ENCODE peak calls at places on chromosomes 7 and 10, in five cellular contexts. W is HCT116, O is A549, F is K562, R is H1. V is an unnamed sample.
A peak's percentile ranks its signal among the peaks of the same experiment; 100 is the strongest.

GRCh38 chr10:124619195-124619594 is 125.0 kb downstream of the FAM53B start:
- DNase-seq in R (no peak), F (no peak), O (no peak), W (no peak), V (peak; percentile 20)

GRCh38 chr7:12731214-12731656 is 43.8 kb downstream of the ARL4A start:
- DNase-seq in R (no peak), F (peak; percentile 64), W (peak; percentile 34), O (no peak), V (peak; percentile 36)

GRCh38 chr7:47548546-47548945 is 33.4 kb downstream of the TNS3 start:
- DNase-seq in F (no peak), W (no peak), O (no peak), R (no peak), V (no peak)

GRCh38 chr10:477620-478019 is 211.8 kb downstream of the DIP2C start:
- DNase-seq in R (no peak), F (no peak), W (no peak), O (no peak), V (no peak)

GRCh38 chr7:154409703-154410311 is 357.6 kb downstream of the DPP6 start:
- DNase-seq in F (peak; percentile 36), W (no peak), O (no peak), R (peak; percentile 60), V (no peak)

GRCh38 chr10:22648547-22648961 is 65.8 kb downstream of the PIP4K2A start:
- DNase-seq in F (no peak), O (no peak), R (no peak), W (no peak), V (peak; percentile 46)

GRCh38 chr7:3207387-3207786 is 93.7 kb upstream of the SDK1 start:
- DNase-seq in W (no peak), F (no peak), O (no peak), R (peak; percentile 22), V (no peak)

GRCh38 chr7:44490351-44491200 is at the start of gene NUDCD3:
- DNase-seq in O (peak; percentile 89), W (peak; percentile 78), F (peak; percentile 90), R (peak; percentile 86), V (peak; percentile 77)

GRCh38 chr7:14714161-14714728 is 188.3 kb downstream of the DGKB start:
- DNase-seq in R (no peak), O (no peak), F (no peak), W (no peak), V (no peak)

GRCh38 chr7:34131371-34131770 is 226.0 kb downstream of the BMPER start:
- DNase-seq in W (no peak), R (no peak), O (no peak), F (no peak), V (no peak)

DNA sequence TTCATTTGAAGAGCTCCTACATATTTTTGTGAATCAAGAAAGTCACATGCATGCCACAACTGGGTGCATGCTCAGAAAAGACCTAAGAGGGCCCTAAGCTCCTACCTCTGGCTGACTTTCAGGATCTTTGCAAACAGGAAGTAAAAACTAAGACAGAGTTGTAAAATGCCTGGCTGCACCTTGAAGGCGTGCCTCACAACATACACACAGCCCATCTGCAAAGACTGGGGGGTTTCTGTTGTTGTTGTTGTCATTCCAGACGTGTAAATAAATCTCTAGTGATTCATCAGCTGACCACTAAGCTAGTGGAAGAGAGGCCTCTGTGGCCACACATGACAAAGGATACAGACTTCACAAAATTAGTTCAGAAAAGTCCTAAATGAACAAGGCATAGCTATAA is 31.8 kb downstream of the SMURF1 start:
- DNase-seq in R (no peak), O (no peak), W (no peak), F (no peak), V (no peak)
- TF ChIP-seq RAD21 in R (no peak), O (no peak), W (no peak), F (no peak), V (no peak)

GRCh38 chr10:48518412-48518811 is 86.5 kb downstream of the ARHGAP22 start:
- DNase-seq in W (no peak), R (no peak), F (no peak), O (no peak), V (no peak)
- TF ChIP-seq RAD21 in W (no peak), R (no peak), F (no peak), O (no peak), V (no peak)

DNA sequence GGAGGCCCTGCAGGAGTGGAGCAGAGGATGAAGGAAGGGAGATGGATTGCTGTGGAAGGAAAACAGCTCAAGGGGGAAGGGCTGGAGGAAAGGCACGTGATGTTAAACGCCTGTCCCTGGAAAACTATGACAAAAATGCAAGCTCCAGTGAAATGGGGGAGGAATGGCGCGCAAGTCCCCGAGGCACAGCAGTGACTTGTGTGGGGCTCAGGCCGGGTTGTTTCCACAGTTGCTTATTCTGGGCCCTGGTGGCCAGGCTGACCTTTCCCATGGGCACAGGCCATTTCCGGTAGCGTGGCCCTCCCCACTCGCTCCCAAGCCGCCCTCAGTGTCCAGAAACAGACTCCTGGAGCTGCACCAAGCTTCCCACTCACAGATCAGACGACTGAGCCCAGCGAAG is 68.1 kb upstream of the PDGFA start:
- DNase-seq in R (no peak), O (no peak), F (no peak), W (no peak), V (peak; percentile 44)
- TF ChIP-seq RAD21 in R (no peak), O (no peak), F (no peak), W (no peak), V (no peak)

GRCh38 chr10:110643670-110644597 is at the start of gene RBM20:
- DNase-seq in R (peak; percentile 75), W (no peak), F (peak; percentile 59), O (no peak), V (no peak)

GRCh38 chr10:110638319-110638718 is 5.8 kb upstream of the RBM20 start:
- DNase-seq in F (no peak), R (no peak), O (no peak), W (no peak), V (no peak)

GRCh38 chr10:110642204-110642979 is 1.7 kb upstream of the RBM20 start:
- DNase-seq in F (no peak), O (no peak), W (no peak), R (no peak), V (no peak)

GRCh38 chr10:110642980-110643655 is 1.0 kb upstream of the RBM20 start:
- DNase-seq in R (peak; percentile 78), O (no peak), F (no peak), W (no peak), V (no peak)

GRCh38 chr10:110641256-110641655 is 2.9 kb upstream of the RBM20 start:
- DNase-seq in F (peak; percentile 64), W (peak; percentile 42), O (peak; percentile 75), R (no peak), V (peak; percentile 37)
- TF ChIP-seq RAD21 in F (no peak), W (no peak), O (peak; percentile 17), R (no peak), V (no peak)

GRCh38 chr7:88280801-88281200 is 25.9 kb downstream of the STEAP4 start:
- DNase-seq in W (no peak), O (no peak), R (no peak), F (no peak), V (no peak)

GRCh38 chr7:88281729-88282128 is 25.0 kb downstream of the STEAP4 start:
- DNase-seq in R (no peak), O (no peak), F (no peak), W (no peak), V (no peak)

GRCh38 chr7:88278881-88279280 is 27.8 kb downstream of the STEAP4 start:
- DNase-seq in F (no peak), R (no peak), O (no peak), W (no peak), V (no peak)

GRCh38 chr7:88279323-88279722 is 27.4 kb downstream of the STEAP4 start:
- DNase-seq in R (no peak), W (no peak), F (no peak), O (no peak), V (no peak)

DNA sequence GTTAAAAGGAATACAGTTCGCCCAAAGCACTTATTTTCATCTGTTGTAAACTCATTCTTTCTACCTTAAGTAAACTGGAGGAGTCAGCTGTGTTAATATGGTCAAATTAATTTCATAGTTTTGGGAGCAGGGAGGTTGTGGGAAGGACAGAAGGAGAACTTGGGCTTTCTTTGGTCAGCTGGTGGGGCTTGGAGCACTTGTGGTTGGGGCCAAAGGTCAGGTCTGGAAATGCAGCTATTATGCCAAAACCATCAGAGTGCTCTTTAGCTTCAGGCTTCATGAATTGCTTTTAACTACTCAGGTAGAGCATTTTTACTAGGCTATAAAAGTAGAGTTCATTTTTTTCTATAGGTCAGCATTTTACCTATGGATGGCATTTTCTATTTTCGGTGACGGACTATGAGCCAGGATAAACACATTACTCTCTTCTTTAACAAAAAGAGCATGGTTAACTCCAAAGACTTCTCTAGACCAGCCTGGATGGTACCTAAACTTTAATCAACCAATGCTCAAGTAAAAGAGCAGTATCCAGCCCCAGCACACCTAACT is 30.0 kb downstream of the STEAP4 start:
- DNase-seq in F (no peak), R (no peak), O (no peak), W (no peak), V (no peak)
- TF ChIP-seq RAD21 in F (no peak), R (no peak), O (no peak), W (no peak), V (no peak)

GRCh38 chr10:133474027-133474426 is 20.3 kb downstream of the SCART1 start:
- DNase-seq in R (no peak), F (no peak), W (no peak), O (no peak), V (no peak)
- TF ChIP-seq RAD21 in R (no peak), F (no peak), W (no peak), O (no peak), V (no peak)